ENCODE peak calls at places on chromosomes 11 and 22, in eight cellular contexts. One of them, this sample, is unnamed.

GRCh38 chr22:37431811-37432707 is 4.8 kb upstream of the ELFN2 start:
- DNase-seq in GM23338: no peak
- DNase-seq in stimulated activated CD8-positive, alpha-beta memory T cell treated with anti-CD3 and anti-CD28 coated beads, Interleukin-2, amount 100 ng/mL, for 1 hour: no peak
- DNase-seq in stimulated activated CD4-positive, alpha-beta T cell treated with anti-CD3 and anti-CD28 coated beads, Interleukin-2, amount 100 ng/mL, for 48 hours: peak
- DNase-seq in activated CD4-positive, CD25-positive, alpha-beta regulatory T cell: no peak
- DNase-seq in psoas muscle: no peak
- DNase-seq in NCI-H1092 treated with DMSO at 0.1 percent for 48 hours: no peak
- DNase-seq in GM04504: peak
- DNase-seq in this sample: no peak

GRCh38 chr11:75562836-75563484 is 907 bp downstream of the SERPINH1 start:
- DNase-seq in GM23338: peak
- DNase-seq in stimulated activated CD8-positive, alpha-beta memory T cell treated with anti-CD3 and anti-CD28 coated beads, Interleukin-2, amount 100 ng/mL, for 1 hour: no peak
- DNase-seq in stimulated activated CD4-positive, alpha-beta T cell treated with anti-CD3 and anti-CD28 coated beads, Interleukin-2, amount 100 ng/mL, for 48 hours: no peak
- DNase-seq in activated CD4-positive, CD25-positive, alpha-beta regulatory T cell: no peak
- DNase-seq in psoas muscle: peak
- DNase-seq in NCI-H1092 treated with DMSO at 0.1 percent for 48 hours: no peak
- DNase-seq in GM04504: no peak
- DNase-seq in this sample: no peak

GRCh38 chr11:114111369-114112042 is 52.0 kb downstream of the ZBTB16 start:
- DNase-seq in GM23338: no peak
- DNase-seq in stimulated activated CD8-positive, alpha-beta memory T cell treated with anti-CD3 and anti-CD28 coated beads, Interleukin-2, amount 100 ng/mL, for 1 hour: no peak
- DNase-seq in stimulated activated CD4-positive, alpha-beta T cell treated with anti-CD3 and anti-CD28 coated beads, Interleukin-2, amount 100 ng/mL, for 48 hours: no peak
- DNase-seq in activated CD4-positive, CD25-positive, alpha-beta regulatory T cell: no peak
- DNase-seq in psoas muscle: no peak
- DNase-seq in NCI-H1092 treated with DMSO at 0.1 percent for 48 hours: no peak
- DNase-seq in GM04504: no peak
- DNase-seq in this sample: no peak

GRCh38 chr11:70205049-70205725 is 2.1 kb downstream of the FADD start:
- DNase-seq in GM23338: no peak
- DNase-seq in stimulated activated CD8-positive, alpha-beta memory T cell treated with anti-CD3 and anti-CD28 coated beads, Interleukin-2, amount 100 ng/mL, for 1 hour: no peak
- DNase-seq in stimulated activated CD4-positive, alpha-beta T cell treated with anti-CD3 and anti-CD28 coated beads, Interleukin-2, amount 100 ng/mL, for 48 hours: no peak
- DNase-seq in activated CD4-positive, CD25-positive, alpha-beta regulatory T cell: no peak
- DNase-seq in psoas muscle: no peak
- DNase-seq in NCI-H1092 treated with DMSO at 0.1 percent for 48 hours: no peak
- DNase-seq in GM04504: no peak
- DNase-seq in this sample: no peak

GRCh38 chr11:66172146-66172545 is 96.3 kb upstream of the RAB1B start:
- DNase-seq in GM23338: no peak
- DNase-seq in stimulated activated CD8-positive, alpha-beta memory T cell treated with anti-CD3 and anti-CD28 coated beads, Interleukin-2, amount 100 ng/mL, for 1 hour: no peak
- DNase-seq in stimulated activated CD4-positive, alpha-beta T cell treated with anti-CD3 and anti-CD28 coated beads, Interleukin-2, amount 100 ng/mL, for 48 hours: peak
- DNase-seq in activated CD4-positive, CD25-positive, alpha-beta regulatory T cell: no peak
- DNase-seq in psoas muscle: no peak
- DNase-seq in NCI-H1092 treated with DMSO at 0.1 percent for 48 hours: no peak
- DNase-seq in GM04504: no peak
- DNase-seq in this sample: no peak

GRCh38 chr11:1336836-1337646 is 27.6 kb upstream of the TOLLIP start:
- DNase-seq in GM23338: peak
- DNase-seq in stimulated activated CD8-positive, alpha-beta memory T cell treated with anti-CD3 and anti-CD28 coated beads, Interleukin-2, amount 100 ng/mL, for 1 hour: peak
- DNase-seq in stimulated activated CD4-positive, alpha-beta T cell treated with anti-CD3 and anti-CD28 coated beads, Interleukin-2, amount 100 ng/mL, for 48 hours: no peak
- DNase-seq in activated CD4-positive, CD25-positive, alpha-beta regulatory T cell: no peak
- DNase-seq in psoas muscle: peak
- DNase-seq in NCI-H1092 treated with DMSO at 0.1 percent for 48 hours: peak
- DNase-seq in GM04504: no peak
- DNase-seq in this sample: no peak

GRCh38 chr11:131408011-131408640 is 37.7 kb downstream of the NTM start:
- DNase-seq in GM23338: peak
- DNase-seq in stimulated activated CD8-positive, alpha-beta memory T cell treated with anti-CD3 and anti-CD28 coated beads, Interleukin-2, amount 100 ng/mL, for 1 hour: no peak
- DNase-seq in stimulated activated CD4-positive, alpha-beta T cell treated with anti-CD3 and anti-CD28 coated beads, Interleukin-2, amount 100 ng/mL, for 48 hours: no peak
- DNase-seq in activated CD4-positive, CD25-positive, alpha-beta regulatory T cell: no peak
- DNase-seq in psoas muscle: no peak
- DNase-seq in NCI-H1092 treated with DMSO at 0.1 percent for 48 hours: no peak
- DNase-seq in GM04504: peak
- DNase-seq in this sample: peak

GRCh38 chr11:76237914-76238313 is 31.6 kb upstream of the WNT11 start:
- DNase-seq in GM23338: peak
- DNase-seq in stimulated activated CD8-positive, alpha-beta memory T cell treated with anti-CD3 and anti-CD28 coated beads, Interleukin-2, amount 100 ng/mL, for 1 hour: no peak
- DNase-seq in stimulated activated CD4-positive, alpha-beta T cell treated with anti-CD3 and anti-CD28 coated beads, Interleukin-2, amount 100 ng/mL, for 48 hours: no peak
- DNase-seq in activated CD4-positive, CD25-positive, alpha-beta regulatory T cell: no peak
- DNase-seq in psoas muscle: no peak
- DNase-seq in NCI-H1092 treated with DMSO at 0.1 percent for 48 hours: peak
- DNase-seq in GM04504: no peak
- DNase-seq in this sample: no peak

GRCh38 chr11:78057462-78058055 is 6.1 kb upstream of the THRSP start:
- DNase-seq in GM23338: no peak
- DNase-seq in stimulated activated CD8-positive, alpha-beta memory T cell treated with anti-CD3 and anti-CD28 coated beads, Interleukin-2, amount 100 ng/mL, for 1 hour: no peak
- DNase-seq in stimulated activated CD4-positive, alpha-beta T cell treated with anti-CD3 and anti-CD28 coated beads, Interleukin-2, amount 100 ng/mL, for 48 hours: no peak
- DNase-seq in activated CD4-positive, CD25-positive, alpha-beta regulatory T cell: no peak
- DNase-seq in psoas muscle: no peak
- DNase-seq in NCI-H1092 treated with DMSO at 0.1 percent for 48 hours: no peak
- DNase-seq in GM04504: no peak
- DNase-seq in this sample: no peak

GRCh38 chr22:44746836-44747519 is 5.4 kb upstream of the ARHGAP8 start:
- DNase-seq in GM23338: peak
- DNase-seq in stimulated activated CD8-positive, alpha-beta memory T cell treated with anti-CD3 and anti-CD28 coated beads, Interleukin-2, amount 100 ng/mL, for 1 hour: no peak
- DNase-seq in stimulated activated CD4-positive, alpha-beta T cell treated with anti-CD3 and anti-CD28 coated beads, Interleukin-2, amount 100 ng/mL, for 48 hours: no peak
- DNase-seq in activated CD4-positive, CD25-positive, alpha-beta regulatory T cell: no peak
- DNase-seq in psoas muscle: no peak
- DNase-seq in NCI-H1092 treated with DMSO at 0.1 percent for 48 hours: no peak
- DNase-seq in GM04504: no peak
- DNase-seq in this sample: no peak